ENCODE peak calls at places on chromosomes 2 and 18, in four cellular contexts. P is ovary, O is GM23248, E is colonic mucosa. L is an unnamed sample.

GRCh38 chr2:60550984-60551240 is 2.5 kb downstream of the BCL11A start:
- DNase-seq in P (no peak), O (no peak), E (no peak), L (no peak)

GRCh38 chr18:55318864-55319516 is 269.0 kb downstream of the TCF4 start:
- DNase-seq in P (no peak), E (no peak), O (peak), L (no peak)

GRCh38 chr18:34789768-34790344 is 79.8 kb downstream of the DTNA start:
- DNase-seq in O (peak), E (no peak), P (no peak), L (no peak)

GRCh38 chr18:66632771-66633170 is 28.9 kb upstream of the CDH19 start:
- DNase-seq in O (no peak), E (no peak), P (no peak), L (no peak)

GRCh38 chr2:61009355-61009754 is 8.2 kb upstream of the PEX13 start:
- DNase-seq in E (no peak), O (no peak), P (no peak), L (no peak)

GRCh38 chr2:212537311-212538155 is 1.1 kb downstream of the ERBB4 start:
- DNase-seq in E (peak), O (peak), P (no peak), L (no peak)

GRCh38 chr2:224210495-224211472 is 171.7 kb upstream of the SERPINE2 start:
- DNase-seq in O (peak), P (no peak), E (no peak), L (no peak)

GRCh38 chr2:188973650-188974049 is 523 bp upstream of the COL3A1 start:
- DNase-seq in P (no peak), E (no peak), O (peak), L (no peak)

GRCh38 chr2:3075316-3075715 is 302.3 kb downstream of the EIPR1 start:
- DNase-seq in P (no peak), O (no peak), E (no peak), L (no peak)

GRCh38 chr18:13568443-13569392 is 157.6 kb downstream of the FAM210A start:
- DNase-seq in P (no peak), O (no peak), E (no peak), L (no peak)

GRCh38 chr18:37407571-37407970 is 158.0 kb downstream of the CELF4 start:
- DNase-seq in E (no peak), P (no peak), O (no peak), L (no peak)

GRCh38 chr2:129070663-129071062 is 752.0 kb upstream of the HS6ST1 start:
- DNase-seq in E (no peak), P (no peak), O (no peak), L (peak)

GRCh38 chr18:9736942-9737813 is 29.1 kb downstream of the RAB31 start:
- DNase-seq in O (peak), E (no peak), P (no peak), L (no peak)

GRCh38 chr2:47218066-47218581 is 63.0 kb upstream of the STPG4 start:
- DNase-seq in E (peak), P (no peak), O (no peak), L (peak)

GRCh38 chr2:170162261-170162612 is 15.7 kb upstream of the MYO3B start:
- DNase-seq in E (no peak), P (no peak), O (peak), L (no peak)

DNA sequence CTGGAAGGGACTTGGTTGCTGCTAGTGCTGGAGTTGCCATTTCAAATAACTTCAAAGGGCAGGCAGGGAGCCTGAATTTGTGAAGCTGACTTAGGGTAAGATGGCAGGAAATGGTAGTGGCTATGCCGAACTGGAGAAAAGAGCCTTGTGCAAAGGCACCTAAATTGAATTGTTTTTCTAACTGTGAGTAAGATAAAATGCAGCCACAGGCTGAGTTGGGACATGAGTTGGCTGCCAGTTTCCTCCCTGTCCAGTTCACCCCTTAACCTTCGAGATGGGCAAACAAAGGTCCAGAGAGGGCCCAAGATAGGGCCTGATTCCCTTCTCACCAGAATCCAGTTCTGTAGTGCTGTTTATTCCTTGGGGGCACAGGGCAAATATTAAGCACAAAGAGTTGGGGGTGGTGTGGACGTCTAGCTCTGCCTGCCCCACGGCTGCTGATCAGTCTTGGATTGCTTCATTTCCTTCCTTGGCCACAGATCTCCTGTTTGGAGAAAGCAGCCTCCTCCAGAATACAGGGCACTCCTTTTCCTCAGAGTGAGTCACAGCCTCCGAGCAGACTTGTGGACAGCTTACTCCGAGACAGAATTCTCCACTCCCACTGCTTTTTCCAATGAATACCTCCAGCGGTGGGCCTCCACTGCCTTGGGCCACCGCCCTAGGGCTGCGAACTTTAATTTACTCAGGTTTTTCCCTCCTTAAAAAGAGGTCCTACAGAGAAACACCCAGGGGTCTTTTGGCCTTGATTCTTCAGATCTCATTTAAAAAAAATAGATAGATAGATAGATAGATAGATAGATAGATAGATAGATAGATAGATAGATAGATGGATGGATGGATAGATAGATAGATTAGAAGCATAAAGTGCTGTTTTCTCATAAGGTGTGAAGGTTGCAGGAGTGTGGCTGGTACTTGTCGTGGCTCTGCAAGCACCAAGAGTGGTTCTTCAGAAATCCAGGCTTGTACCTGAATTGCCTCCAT is 18.4 kb upstream of the SLC20A1 start:
- DNase-seq in O (peak), E (no peak), P (no peak), L (no peak)
- H3K4me3 ChIP-seq in O (peak), E (no peak), P (no peak), L (no peak)

GRCh38 chr2:68737717-68738116 is 3.1 kb downstream of the ARHGAP25 start:
- DNase-seq in E (peak), O (no peak), P (no peak), L (no peak)
- H3K4me3 ChIP-seq in E (no peak), O (no peak), P (no peak), L (no peak)

GRCh38 chr2:58240938-58241755 is at the start of gene FANCL:
- DNase-seq in P (peak), O (peak), E (peak), L (peak)

GRCh38 chr2:58237741-58238140 is 3.4 kb downstream of the FANCL start:
- DNase-seq in E (no peak), O (no peak), P (no peak), L (no peak)

GRCh38 chr2:58235988-58236387 is 5.1 kb downstream of the FANCL start:
- DNase-seq in O (no peak), P (no peak), E (no peak), L (no peak)

GRCh38 chr2:58240595-58240937 is 559 bp downstream of the FANCL start:
- DNase-seq in P (no peak), E (no peak), O (no peak), L (no peak)

DNA sequence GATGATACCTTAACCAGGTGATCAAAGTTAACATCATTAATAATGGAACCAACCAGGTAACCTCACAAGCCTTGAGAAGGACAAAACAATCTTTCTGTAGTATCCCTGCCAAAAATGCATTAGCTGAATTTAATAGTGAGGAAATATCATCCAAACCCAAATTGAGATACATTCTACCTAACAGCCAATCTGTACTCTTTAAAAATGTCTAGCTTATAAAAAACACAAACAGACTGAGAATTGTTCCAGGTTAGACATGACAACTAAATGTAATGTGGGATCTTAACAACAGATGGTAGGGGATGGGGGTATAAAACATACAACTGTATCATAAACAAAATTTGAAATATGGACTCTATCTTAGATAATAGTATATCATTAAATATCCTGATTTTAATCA is 1.9 kb downstream of the FANCL start:
- DNase-seq in E (no peak), O (no peak), P (no peak), L (no peak)
- H3K4me3 ChIP-seq in E (no peak), O (no peak), P (no peak), L (no peak)

DNA sequence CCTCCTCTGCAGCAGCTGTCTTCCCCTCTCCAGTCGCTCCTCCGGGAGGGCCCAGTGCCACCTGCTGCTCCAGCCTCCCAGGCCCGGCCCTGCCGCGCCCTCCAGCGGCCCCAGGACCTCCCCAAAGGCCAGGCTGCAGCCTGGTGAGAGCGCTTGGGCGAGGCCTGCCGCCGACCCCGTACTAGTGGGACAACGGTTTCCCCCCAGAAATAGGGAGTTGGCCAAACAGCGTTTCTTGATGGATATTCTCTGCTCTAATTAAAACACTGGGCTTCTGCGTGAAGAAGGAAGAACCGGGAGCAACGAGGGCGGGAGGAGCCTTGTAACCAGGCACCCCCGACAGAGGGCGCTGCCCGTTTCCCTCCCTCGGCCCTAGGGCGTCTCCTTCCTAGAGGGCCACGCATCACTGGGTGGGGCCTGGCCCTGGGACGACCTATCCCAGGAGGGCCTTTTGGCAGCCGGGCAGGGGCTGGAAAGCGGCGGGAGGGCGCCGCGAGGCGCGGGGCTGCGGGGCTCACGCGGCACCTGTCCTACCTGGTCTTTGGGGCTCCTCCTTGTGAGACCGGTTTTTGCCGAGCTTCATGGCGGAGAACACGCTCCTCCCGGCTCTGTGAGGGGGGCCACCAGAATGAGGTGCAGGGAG is 25.4 kb upstream of the OTOF start:
- DNase-seq in P (peak), E (peak), O (peak), L (peak)
- H3K4me3 ChIP-seq in P (peak), E (peak), O (peak), L (no peak)